ENCODE peak calls at places on chromosomes 6 and 20, in four cellular contexts. One of them, this sample, is unnamed.
A peak's percentile ranks its signal among the peaks of the same experiment; 100 is the strongest.

GRCh38 chr6:25482996-25483395 is 169.0 kb upstream of the SCGN start:
- DNase-seq in A549: no peak
- DNase-seq in WTC11: no peak
- DNase-seq in HepG2: no peak
- DNase-seq in this sample: no peak

GRCh38 chr6:116575227-116575626 is 3.9 kb downstream of the RWDD1 start:
- DNase-seq in A549: no peak
- DNase-seq in WTC11: no peak
- DNase-seq in HepG2: no peak
- DNase-seq in this sample: no peak

GRCh38 chr20:14986026-14986655 is 648.7 kb upstream of the FLRT3 start:
- DNase-seq in A549: peak; percentile 98
- DNase-seq in HepG2: peak; percentile 99
- DNase-seq in WTC11: no peak
- DNase-seq in this sample: no peak

GRCh38 chr20:17936306-17936790 is 32.2 kb downstream of the SNX5 start:
- DNase-seq in A549: no peak
- DNase-seq in HepG2: no peak
- DNase-seq in WTC11: no peak
- DNase-seq in this sample: no peak

GRCh38 chr20:8549192-8549591 is 417.1 kb downstream of the PLCB1 start:
- DNase-seq in HepG2: no peak
- DNase-seq in A549: no peak
- DNase-seq in WTC11: no peak
- DNase-seq in this sample: no peak

GRCh38 chr20:49853640-49854039 is 41.0 kb downstream of the SLC9A8 start:
- DNase-seq in WTC11: peak; percentile 30
- DNase-seq in A549: peak; percentile 66
- DNase-seq in HepG2: no peak
- DNase-seq in this sample: no peak

GRCh38 chr6:41711323-41712038 is 23.9 kb downstream of the TFEB start:
- DNase-seq in WTC11: no peak
- DNase-seq in A549: no peak
- DNase-seq in HepG2: no peak
- DNase-seq in this sample: no peak

GRCh38 chr6:75691012-75691411 is 58.0 kb upstream of the MYO6 start:
- DNase-seq in A549: peak; percentile 22
- DNase-seq in WTC11: no peak
- DNase-seq in HepG2: no peak
- DNase-seq in this sample: no peak

GRCh38 chr20:35055445-35056276 is 36.9 kb downstream of the TRPC4AP start:
- DNase-seq in HepG2: no peak
- DNase-seq in WTC11: no peak
- DNase-seq in A549: no peak
- DNase-seq in this sample: no peak

GRCh38 chr20:39282619-39283092 is 320.5 kb downstream of the DHX35 start:
- DNase-seq in HepG2: no peak
- DNase-seq in WTC11: peak; percentile 73
- DNase-seq in A549: no peak
- DNase-seq in this sample: no peak

GRCh38 chr6:112149719-112150263 is 62.4 kb downstream of the FAM229B start:
- DNase-seq in WTC11: no peak
- DNase-seq in HepG2: no peak
- DNase-seq in A549: no peak
- DNase-seq in this sample: no peak

GRCh38 chr20:41196653-41197225 is 59.4 kb downstream of the PLCG1 start:
- DNase-seq in HepG2: no peak
- DNase-seq in A549: no peak
- DNase-seq in WTC11: no peak
- DNase-seq in this sample: no peak

GRCh38 chr6:37381579-37381978 is 27.8 kb downstream of the RNF8 start:
- DNase-seq in WTC11: peak; percentile 51
- DNase-seq in A549: peak; percentile 71
- DNase-seq in HepG2: peak; percentile 86
- DNase-seq in this sample: peak; percentile 69

GRCh38 chr6:6676910-6677441 is 88.5 kb downstream of the LY86 start:
- DNase-seq in HepG2: peak; percentile 67
- DNase-seq in WTC11: peak; percentile 86
- DNase-seq in A549: peak; percentile 68
- DNase-seq in this sample: peak; percentile 91

GRCh38 chr20:47349365-47350180 is 6.9 kb downstream of the ZMYND8 start:
- DNase-seq in WTC11: no peak
- DNase-seq in A549: no peak
- DNase-seq in HepG2: no peak
- DNase-seq in this sample: no peak

GRCh38 chr20:7702141-7702540 is 238.1 kb downstream of the HAO1 start:
- DNase-seq in WTC11: no peak
- DNase-seq in A549: no peak
- DNase-seq in HepG2: no peak
- DNase-seq in this sample: no peak

GRCh38 chr20:51384854-51385253 is 157.7 kb downstream of the NFATC2 start:
- DNase-seq in A549: no peak
- DNase-seq in WTC11: no peak
- DNase-seq in HepG2: no peak
- DNase-seq in this sample: no peak

GRCh38 chr20:53678990-53679596 is 85.5 kb upstream of the ZNF217 start:
- DNase-seq in HepG2: peak; percentile 35
- DNase-seq in A549: no peak
- DNase-seq in WTC11: no peak
- DNase-seq in this sample: no peak

GRCh38 chr6:151044465-151045441 is 179.3 kb downstream of the MTHFD1L start:
- DNase-seq in A549: peak; percentile 94
- DNase-seq in WTC11: no peak
- DNase-seq in HepG2: peak; percentile 93
- DNase-seq in this sample: no peak

GRCh38 chr6:83381949-83382348 is 48.9 kb downstream of the ME1 start:
- DNase-seq in A549: no peak
- DNase-seq in HepG2: no peak
- DNase-seq in WTC11: no peak
- DNase-seq in this sample: no peak

GRCh38 chr6:45328523-45328922 is 393 bp downstream of the RUNX2 start:
- DNase-seq in A549: no peak
- DNase-seq in WTC11: no peak
- DNase-seq in HepG2: no peak
- DNase-seq in this sample: no peak

GRCh38 chr6:16712250-16712930 is 48.9 kb downstream of the ATXN1 start:
- DNase-seq in WTC11: no peak
- DNase-seq in HepG2: no peak
- DNase-seq in A549: no peak
- DNase-seq in this sample: no peak

GRCh38 chr20:51898788-51899187 is 96.5 kb upstream of the SALL4 start:
- DNase-seq in A549: no peak
- DNase-seq in WTC11: no peak
- DNase-seq in HepG2: no peak
- DNase-seq in this sample: no peak

GRCh38 chr6:14922306-14922705 is 323.6 kb upstream of the JARID2 start:
- DNase-seq in A549: no peak
- DNase-seq in HepG2: no peak
- DNase-seq in WTC11: peak; percentile 42
- DNase-seq in this sample: no peak

GRCh38 chr6:132430110-132430509 is 28.8 kb upstream of the MOXD1 start:
- DNase-seq in HepG2: no peak
- DNase-seq in WTC11: no peak
- DNase-seq in A549: no peak
- DNase-seq in this sample: no peak

GRCh38 chr6:160519133-160519532 is 144.9 kb downstream of the LPA start:
- DNase-seq in WTC11: no peak
- DNase-seq in HepG2: no peak
- DNase-seq in A549: no peak
- DNase-seq in this sample: no peak

GRCh38 chr20:31945790-31946189 is 6.1 kb downstream of the PDRG1 start:
- DNase-seq in WTC11: no peak
- DNase-seq in A549: no peak
- DNase-seq in HepG2: no peak
- DNase-seq in this sample: no peak

GRCh38 chr20:31949877-31950646 is 1.8 kb downstream of the PDRG1 start:
- DNase-seq in A549: no peak
- DNase-seq in WTC11: no peak
- DNase-seq in HepG2: no peak
- DNase-seq in this sample: peak; percentile 82

GRCh38 chr20:31951203-31951529 is 680 bp downstream of the PDRG1 start:
- DNase-seq in WTC11: no peak
- DNase-seq in HepG2: no peak
- DNase-seq in A549: no peak
- DNase-seq in this sample: no peak

GRCh38 chr20:31945319-31945718 is 6.5 kb downstream of the PDRG1 start:
- DNase-seq in HepG2: no peak
- DNase-seq in A549: no peak
- DNase-seq in WTC11: no peak
- DNase-seq in this sample: no peak

GRCh38 chr20:31948008-31948407 is 3.8 kb downstream of the PDRG1 start:
- DNase-seq in HepG2: no peak
- DNase-seq in A549: peak; percentile 55
- DNase-seq in WTC11: no peak
- DNase-seq in this sample: no peak
- TF ChIP-seq HMGXB4 in HepG2: no peak
- TF ChIP-seq HMGXB4 in A549: no peak
- TF ChIP-seq HMGXB4 in WTC11: no peak
- TF ChIP-seq HMGXB4 in this sample: no peak

DNA sequence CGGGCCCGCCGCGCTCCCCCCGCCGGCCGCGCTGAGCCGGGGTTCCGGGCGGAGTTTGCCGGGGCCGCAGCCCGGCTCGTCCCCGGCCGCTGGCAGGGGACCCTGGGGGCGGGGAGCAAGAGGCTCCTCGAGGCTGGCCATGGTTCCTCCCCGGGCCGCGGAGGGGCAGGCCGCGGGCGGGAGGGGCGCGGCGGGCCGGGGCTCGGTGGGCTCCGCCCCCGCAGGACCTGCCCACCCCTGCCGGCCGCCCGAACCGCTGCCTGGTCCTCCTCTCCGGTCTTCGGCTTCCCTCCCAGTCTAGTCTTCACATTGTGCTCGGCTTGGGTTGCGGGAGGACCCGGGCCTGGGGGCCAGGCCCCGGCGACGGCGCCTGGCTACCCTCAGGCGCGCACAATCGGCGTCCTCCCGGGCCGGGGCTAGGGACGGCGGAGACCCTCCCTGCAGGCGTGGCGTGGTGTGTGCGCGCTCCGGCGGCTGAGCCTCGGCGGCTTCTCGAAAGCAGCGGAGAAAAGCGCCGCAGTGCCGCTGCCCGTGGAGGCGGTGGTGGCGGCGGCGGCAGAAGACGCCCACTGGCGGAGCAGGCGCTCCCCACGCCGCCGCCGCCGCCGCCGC is at the start of gene PDE10A:
- DNase-seq in A549: peak; percentile 67
- DNase-seq in WTC11: peak; percentile 53
- DNase-seq in HepG2: no peak
- DNase-seq in this sample: no peak
- TF ChIP-seq HMGXB4 in A549: no peak
- TF ChIP-seq HMGXB4 in WTC11: no peak
- TF ChIP-seq HMGXB4 in HepG2: no peak
- TF ChIP-seq HMGXB4 in this sample: no peak

DNA sequence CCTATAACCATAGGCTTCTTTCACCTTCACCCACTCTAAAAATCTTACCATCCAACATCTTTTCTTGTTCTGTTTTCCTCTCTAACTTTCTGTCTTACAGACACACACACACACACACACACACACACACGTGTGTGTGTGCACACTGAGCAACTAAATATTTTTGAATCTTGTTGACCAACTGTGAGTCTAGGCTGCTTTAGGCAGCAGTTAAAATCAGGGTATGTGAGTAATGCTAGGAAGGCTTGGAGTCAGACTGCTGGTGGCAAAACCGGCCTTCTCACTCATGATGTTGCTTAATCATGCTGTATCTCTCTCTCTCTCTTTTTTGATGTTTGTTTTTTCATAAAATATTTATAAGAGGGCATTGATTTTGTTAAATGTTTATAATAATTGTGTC is 103.1 kb upstream of the TBX18 start:
- DNase-seq in HepG2: no peak
- DNase-seq in WTC11: no peak
- DNase-seq in A549: peak; percentile 52
- DNase-seq in this sample: no peak
- TF ChIP-seq HMGXB4 in HepG2: no peak
- TF ChIP-seq HMGXB4 in WTC11: no peak
- TF ChIP-seq HMGXB4 in A549: no peak
- TF ChIP-seq HMGXB4 in this sample: no peak

DNA sequence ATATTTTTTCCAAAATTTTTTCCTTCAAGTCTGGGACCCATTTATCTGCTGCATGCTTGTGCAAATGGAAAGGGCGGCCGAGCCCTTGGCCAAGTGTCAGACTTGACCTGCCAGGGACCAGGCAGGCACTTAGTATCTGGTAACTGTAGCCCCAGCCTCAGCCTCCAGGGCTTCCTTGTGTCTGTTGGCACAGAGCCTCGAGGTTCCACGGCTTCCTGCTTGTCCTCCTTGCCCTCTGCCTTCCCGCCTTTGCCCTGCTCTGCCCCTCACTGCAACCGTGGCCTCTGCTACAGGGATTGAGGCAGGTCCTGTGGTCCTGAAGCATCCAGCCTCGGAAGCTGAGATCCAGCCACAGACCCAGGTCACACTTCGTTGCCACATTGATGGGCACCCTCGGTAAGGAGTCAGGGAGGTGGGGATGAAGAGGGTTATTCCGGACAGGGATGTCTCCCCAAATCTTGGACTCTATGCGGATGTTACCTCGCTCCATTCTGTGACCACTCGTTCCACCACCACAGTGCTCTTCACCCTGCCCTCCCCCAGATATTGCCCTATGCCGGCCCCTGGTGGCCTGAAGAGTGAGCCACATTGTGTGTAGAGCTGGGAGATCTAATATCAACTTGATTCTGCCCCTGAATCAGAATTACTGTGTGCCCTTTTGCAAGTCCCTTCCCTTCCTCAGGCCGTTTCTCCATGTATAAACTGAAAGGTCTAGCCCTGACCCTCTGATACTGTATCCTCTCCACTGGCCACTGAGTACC is 41.5 kb upstream of the SRF start:
- DNase-seq in A549: peak; percentile 26
- DNase-seq in WTC11: peak; percentile 58
- DNase-seq in HepG2: peak; percentile 52
- DNase-seq in this sample: peak; percentile 75
- TF ChIP-seq HMGXB4 in A549: no peak
- TF ChIP-seq HMGXB4 in WTC11: no peak
- TF ChIP-seq HMGXB4 in HepG2: no peak
- TF ChIP-seq HMGXB4 in this sample: no peak

DNA sequence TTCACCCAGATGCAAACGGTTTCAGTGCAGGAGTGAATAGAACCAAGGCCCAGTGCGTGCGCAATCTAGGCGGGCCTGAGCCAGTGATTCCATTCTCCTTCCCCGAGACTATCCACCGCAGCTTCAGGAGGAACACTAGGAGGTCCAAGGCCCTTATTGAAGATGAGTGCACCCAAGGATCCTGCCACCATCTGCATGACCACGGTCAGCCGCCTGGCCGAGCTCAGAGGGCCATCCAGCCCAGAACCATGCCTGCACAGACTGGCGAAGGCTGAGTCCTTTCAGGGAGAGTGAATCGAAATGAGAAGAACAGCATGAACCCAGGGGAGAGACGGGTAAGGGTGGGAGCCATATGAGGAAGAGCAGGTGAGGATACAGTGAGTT is 26.3 kb downstream of the SERPINB6 start:
- DNase-seq in WTC11: no peak
- DNase-seq in A549: no peak
- DNase-seq in HepG2: no peak
- DNase-seq in this sample: no peak
- TF ChIP-seq HMGXB4 in WTC11: no peak
- TF ChIP-seq HMGXB4 in A549: no peak
- TF ChIP-seq HMGXB4 in HepG2: no peak
- TF ChIP-seq HMGXB4 in this sample: no peak

This sample was measured in K562.